ENCODE peak calls at places on chromosomes 3 and 15, in eight cellular contexts. One of them, this sample, is unnamed.
A peak's percentile ranks its signal among the peaks of the same experiment; 100 is the strongest.

GRCh38 chr3:73115806-73116205 is 54.3 kb downstream of the EBLN2 start:
- DNase-seq in dorsolateral prefrontal cortex: no peak
- DNase-seq in psoas muscle: peak; percentile 30
- DNase-seq in neural progenitor cell: no peak
- DNase-seq in AG09309: no peak
- DNase-seq in fibroblast of pulmonary artery: no peak
- DNase-seq in colonic mucosa: no peak
- DNase-seq in left ventricle myocardium inferior: no peak
- DNase-seq in this sample: no peak

GRCh38 chr3:29280675-29281264 is at the start of gene RBMS3:
- DNase-seq in fibroblast of pulmonary artery: peak; percentile 98
- DNase-seq in neural progenitor cell: peak; percentile 83
- DNase-seq in dorsolateral prefrontal cortex: peak; percentile 48
- DNase-seq in psoas muscle: peak; percentile 92
- DNase-seq in AG09309: peak; percentile 91
- DNase-seq in left ventricle myocardium inferior: peak; percentile 86
- DNase-seq in colonic mucosa: peak; percentile 72
- DNase-seq in this sample: peak; percentile 89

GRCh38 chr3:71815676-71816075 is 30.7 kb upstream of the PROK2 start:
- DNase-seq in fibroblast of pulmonary artery: no peak
- DNase-seq in colonic mucosa: no peak
- DNase-seq in psoas muscle: no peak
- DNase-seq in AG09309: no peak
- DNase-seq in neural progenitor cell: peak; percentile 35
- DNase-seq in left ventricle myocardium inferior: no peak
- DNase-seq in dorsolateral prefrontal cortex: no peak
- DNase-seq in this sample: no peak

GRCh38 chr3:62367735-62368704 is 5.3 kb downstream of the FEZF2 start:
- DNase-seq in fibroblast of pulmonary artery: no peak
- DNase-seq in dorsolateral prefrontal cortex: no peak
- DNase-seq in left ventricle myocardium inferior: no peak
- DNase-seq in colonic mucosa: no peak
- DNase-seq in neural progenitor cell: peak; percentile 52
- DNase-seq in psoas muscle: no peak
- DNase-seq in AG09309: no peak
- DNase-seq in this sample: no peak

GRCh38 chr3:176919836-176920760 is 277.2 kb downstream of the TBL1XR1 start:
- DNase-seq in dorsolateral prefrontal cortex: no peak
- DNase-seq in psoas muscle: no peak
- DNase-seq in colonic mucosa: no peak
- DNase-seq in neural progenitor cell: no peak
- DNase-seq in left ventricle myocardium inferior: no peak
- DNase-seq in fibroblast of pulmonary artery: peak; percentile 72
- DNase-seq in AG09309: no peak
- DNase-seq in this sample: peak; percentile 93

GRCh38 chr3:184741259-184741556 is 29.3 kb upstream of the MAGEF1 start:
- DNase-seq in dorsolateral prefrontal cortex: peak; percentile 28
- DNase-seq in neural progenitor cell: no peak
- DNase-seq in fibroblast of pulmonary artery: no peak
- DNase-seq in colonic mucosa: no peak
- DNase-seq in left ventricle myocardium inferior: no peak
- DNase-seq in AG09309: no peak
- DNase-seq in psoas muscle: no peak
- DNase-seq in this sample: peak; percentile 93

GRCh38 chr3:12508316-12508715 is 24.0 kb downstream of the TSEN2 start:
- DNase-seq in psoas muscle: no peak
- DNase-seq in colonic mucosa: no peak
- DNase-seq in fibroblast of pulmonary artery: peak; percentile 97
- DNase-seq in AG09309: peak; percentile 96
- DNase-seq in neural progenitor cell: no peak
- DNase-seq in dorsolateral prefrontal cortex: no peak
- DNase-seq in left ventricle myocardium inferior: no peak
- DNase-seq in this sample: peak; percentile 94

GRCh38 chr3:134898315-134898714 is 103.3 kb downstream of the EPHB1 start:
- DNase-seq in left ventricle myocardium inferior: no peak
- DNase-seq in fibroblast of pulmonary artery: no peak
- DNase-seq in neural progenitor cell: no peak
- DNase-seq in colonic mucosa: no peak
- DNase-seq in psoas muscle: no peak
- DNase-seq in AG09309: no peak
- DNase-seq in dorsolateral prefrontal cortex: no peak
- DNase-seq in this sample: no peak

DNA sequence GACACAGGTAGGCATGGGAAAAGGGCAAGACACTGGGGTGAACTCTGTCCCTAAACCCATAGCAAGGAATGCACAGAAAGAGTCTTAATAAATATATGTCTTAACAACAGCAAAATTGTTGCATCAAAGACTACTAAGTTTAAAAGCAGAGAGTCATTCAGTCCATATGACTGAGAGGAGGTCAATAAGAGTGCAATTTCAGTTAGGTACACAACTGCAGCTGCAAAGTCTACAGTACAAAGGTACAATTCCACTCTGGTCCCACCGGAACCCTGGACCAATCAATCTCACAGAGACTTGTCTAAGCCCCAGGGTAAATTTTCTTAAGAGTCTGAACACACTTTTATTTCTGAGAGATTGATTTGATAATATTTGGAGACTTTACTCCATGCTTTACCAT is 6.9 kb downstream of the CP start:
- DNase-seq in AG09309: no peak
- DNase-seq in left ventricle myocardium inferior: no peak
- DNase-seq in dorsolateral prefrontal cortex: no peak
- DNase-seq in fibroblast of pulmonary artery: no peak
- DNase-seq in neural progenitor cell: no peak
- DNase-seq in psoas muscle: no peak
- DNase-seq in colonic mucosa: peak; percentile 31
- DNase-seq in this sample: no peak
- H3K4me3 ChIP-seq in AG09309: no peak overlapping the region
- H3K4me3 ChIP-seq in left ventricle myocardium inferior: no peak overlapping the region
- H3K4me3 ChIP-seq in dorsolateral prefrontal cortex: no peak overlapping the region
- H3K4me3 ChIP-seq in fibroblast of pulmonary artery: no peak overlapping the region
- H3K4me3 ChIP-seq in neural progenitor cell: no peak overlapping the region
- H3K4me3 ChIP-seq in psoas muscle: no peak overlapping the region
- H3K4me3 ChIP-seq in colonic mucosa: no peak overlapping the region
- H3K4me3 ChIP-seq in this sample: no peak overlapping the region

GRCh38 chr3:87001699-87002098 is 10.8 kb upstream of the VGLL3 start:
- DNase-seq in neural progenitor cell: no peak
- DNase-seq in left ventricle myocardium inferior: no peak
- DNase-seq in dorsolateral prefrontal cortex: no peak
- DNase-seq in fibroblast of pulmonary artery: no peak
- DNase-seq in psoas muscle: no peak
- DNase-seq in colonic mucosa: no peak
- DNase-seq in AG09309: no peak
- DNase-seq in this sample: no peak

GRCh38 chr3:87002346-87002745 is 11.4 kb upstream of the VGLL3 start:
- DNase-seq in dorsolateral prefrontal cortex: no peak
- DNase-seq in left ventricle myocardium inferior: no peak
- DNase-seq in fibroblast of pulmonary artery: no peak
- DNase-seq in colonic mucosa: no peak
- DNase-seq in AG09309: no peak
- DNase-seq in psoas muscle: no peak
- DNase-seq in neural progenitor cell: no peak
- DNase-seq in this sample: no peak

GRCh38 chr3:87006844-87007439 is 16.0 kb upstream of the VGLL3 start:
- DNase-seq in neural progenitor cell: no peak
- DNase-seq in dorsolateral prefrontal cortex: no peak
- DNase-seq in fibroblast of pulmonary artery: peak; percentile 66
- DNase-seq in colonic mucosa: no peak
- DNase-seq in left ventricle myocardium inferior: no peak
- DNase-seq in AG09309: no peak
- DNase-seq in psoas muscle: no peak
- DNase-seq in this sample: peak; percentile 50
- TF ChIP-seq CTCF in neural progenitor cell: peak; percentile 41
- TF ChIP-seq CTCF in dorsolateral prefrontal cortex: peak; percentile 40
- TF ChIP-seq CTCF in fibroblast of pulmonary artery: peak; percentile 69
- TF ChIP-seq CTCF in colonic mucosa: no peak
- TF ChIP-seq CTCF in left ventricle myocardium inferior: peak; percentile 21
- TF ChIP-seq CTCF in AG09309: peak; percentile 63
- TF ChIP-seq CTCF in psoas muscle: no peak
- TF ChIP-seq CTCF in this sample: peak; percentile 56

GRCh38 chr3:33128706-33129105 is 14.9 kb downstream of the CRTAP start:
- DNase-seq in AG09309: no peak
- DNase-seq in neural progenitor cell: peak; percentile 70
- DNase-seq in left ventricle myocardium inferior: no peak
- DNase-seq in colonic mucosa: no peak
- DNase-seq in fibroblast of pulmonary artery: no peak
- DNase-seq in dorsolateral prefrontal cortex: no peak
- DNase-seq in psoas muscle: no peak
- DNase-seq in this sample: no peak

GRCh38 chr3:33134026-33134625 is 20.3 kb downstream of the CRTAP start:
- DNase-seq in AG09309: no peak
- DNase-seq in neural progenitor cell: no peak
- DNase-seq in fibroblast of pulmonary artery: no peak
- DNase-seq in dorsolateral prefrontal cortex: no peak
- DNase-seq in left ventricle myocardium inferior: no peak
- DNase-seq in psoas muscle: no peak
- DNase-seq in colonic mucosa: no peak
- DNase-seq in this sample: peak; percentile 67

GRCh38 chr3:33130144-33130543 is 16.3 kb downstream of the CRTAP start:
- DNase-seq in colonic mucosa: no peak
- DNase-seq in neural progenitor cell: no peak
- DNase-seq in psoas muscle: no peak
- DNase-seq in fibroblast of pulmonary artery: no peak
- DNase-seq in AG09309: no peak
- DNase-seq in left ventricle myocardium inferior: no peak
- DNase-seq in dorsolateral prefrontal cortex: no peak
- DNase-seq in this sample: no peak

GRCh38 chr3:33132019-33132360 is 18.2 kb downstream of the CRTAP start:
- DNase-seq in dorsolateral prefrontal cortex: no peak
- DNase-seq in AG09309: no peak
- DNase-seq in left ventricle myocardium inferior: no peak
- DNase-seq in fibroblast of pulmonary artery: no peak
- DNase-seq in psoas muscle: no peak
- DNase-seq in colonic mucosa: no peak
- DNase-seq in neural progenitor cell: no peak
- DNase-seq in this sample: no peak

DNA sequence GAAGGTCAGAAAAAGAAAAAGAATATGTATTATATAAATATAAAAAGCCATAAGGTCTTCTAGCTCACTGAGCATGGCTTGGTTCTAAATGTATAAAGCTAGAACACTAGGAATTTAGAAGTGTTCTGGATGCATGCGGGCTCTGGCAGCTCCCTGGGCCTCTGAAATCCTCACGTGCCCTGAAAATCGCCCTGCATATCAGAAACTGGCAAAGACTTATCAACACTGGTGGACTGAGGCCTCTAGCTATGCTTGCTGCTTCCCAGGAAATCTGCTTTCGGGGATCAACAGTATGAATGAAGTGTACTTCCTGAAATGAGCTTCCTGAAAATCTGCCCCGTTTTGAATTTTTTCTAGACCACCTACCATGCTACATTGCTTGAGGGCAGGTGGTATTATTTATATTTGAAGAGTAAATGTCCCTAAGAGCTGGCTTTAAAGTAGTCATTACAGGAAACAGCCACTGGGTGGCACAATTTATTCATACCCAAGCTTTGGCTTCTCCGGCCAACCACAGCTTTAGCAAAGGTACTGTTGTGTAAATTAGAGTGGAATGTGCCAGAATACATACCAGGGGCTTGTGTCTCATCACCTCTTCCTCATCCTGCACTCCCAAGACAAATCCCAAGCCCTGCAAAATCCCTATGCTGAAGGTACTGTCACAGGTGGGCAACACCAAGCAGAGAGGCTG is 17.7 kb downstream of the CRTAP start:
- DNase-seq in left ventricle myocardium inferior: no peak
- DNase-seq in psoas muscle: no peak
- DNase-seq in dorsolateral prefrontal cortex: no peak
- DNase-seq in fibroblast of pulmonary artery: peak; percentile 84
- DNase-seq in colonic mucosa: peak; percentile 42
- DNase-seq in neural progenitor cell: peak; percentile 83
- DNase-seq in AG09309: no peak
- DNase-seq in this sample: peak; percentile 81
- H3K4me3 ChIP-seq in left ventricle myocardium inferior: no peak overlapping the region
- H3K4me3 ChIP-seq in psoas muscle: no peak overlapping the region
- H3K4me3 ChIP-seq in dorsolateral prefrontal cortex: no peak overlapping the region
- H3K4me3 ChIP-seq in fibroblast of pulmonary artery: no peak overlapping the region
- H3K4me3 ChIP-seq in colonic mucosa: no peak overlapping the region
- H3K4me3 ChIP-seq in neural progenitor cell: no peak overlapping the region
- H3K4me3 ChIP-seq in AG09309: no peak overlapping the region
- H3K4me3 ChIP-seq in this sample: no peak overlapping the region

DNA sequence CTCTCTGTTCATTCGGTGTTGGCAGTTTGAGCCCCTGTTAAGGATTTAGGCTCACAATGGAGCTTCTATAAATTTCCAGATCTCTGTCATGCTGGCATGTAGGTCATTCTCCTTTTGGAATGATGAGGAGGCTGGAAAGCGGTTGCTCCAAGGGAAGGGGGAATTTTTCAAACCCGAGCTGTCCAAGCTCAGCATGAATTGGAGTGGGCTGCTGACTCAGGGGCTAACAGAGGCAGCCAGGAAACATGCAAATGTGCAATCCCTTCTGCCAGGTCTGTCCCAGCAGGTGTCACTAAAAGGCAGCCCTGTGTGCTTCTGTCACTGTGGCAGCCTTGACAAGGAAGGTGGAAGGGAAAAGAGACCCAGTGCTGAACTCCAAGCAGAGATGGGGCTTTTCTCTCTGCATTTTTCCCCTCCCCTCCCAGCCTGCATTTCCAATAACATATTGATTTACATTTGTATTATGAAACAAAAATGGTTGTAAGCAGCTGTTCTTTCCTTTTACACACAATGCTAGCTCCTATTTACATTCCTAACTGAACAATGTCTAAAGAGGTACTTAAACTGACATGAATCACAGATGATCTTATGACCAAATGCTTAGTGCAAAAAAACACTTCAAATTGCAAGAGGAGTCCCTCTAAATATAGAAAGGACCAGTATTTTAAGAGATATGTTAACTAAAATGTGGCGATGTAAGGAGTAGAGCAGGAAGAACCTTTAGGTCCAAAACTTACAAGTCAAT is 84.4 kb upstream of the ATP10A start:
- DNase-seq in fibroblast of pulmonary artery: no peak
- DNase-seq in AG09309: peak; percentile 29
- DNase-seq in dorsolateral prefrontal cortex: peak; percentile 40
- DNase-seq in psoas muscle: no peak
- DNase-seq in left ventricle myocardium inferior: no peak
- DNase-seq in neural progenitor cell: peak; percentile 70
- DNase-seq in colonic mucosa: no peak
- DNase-seq in this sample: no peak
- TF ChIP-seq CTCF in fibroblast of pulmonary artery: no peak
- TF ChIP-seq CTCF in AG09309: peak; percentile 21
- TF ChIP-seq CTCF in dorsolateral prefrontal cortex: peak; percentile 17
- TF ChIP-seq CTCF in psoas muscle: no peak
- TF ChIP-seq CTCF in left ventricle myocardium inferior: no peak
- TF ChIP-seq CTCF in neural progenitor cell: peak; percentile 50
- TF ChIP-seq CTCF in colonic mucosa: no peak
- TF ChIP-seq CTCF in this sample: no peak

DNA sequence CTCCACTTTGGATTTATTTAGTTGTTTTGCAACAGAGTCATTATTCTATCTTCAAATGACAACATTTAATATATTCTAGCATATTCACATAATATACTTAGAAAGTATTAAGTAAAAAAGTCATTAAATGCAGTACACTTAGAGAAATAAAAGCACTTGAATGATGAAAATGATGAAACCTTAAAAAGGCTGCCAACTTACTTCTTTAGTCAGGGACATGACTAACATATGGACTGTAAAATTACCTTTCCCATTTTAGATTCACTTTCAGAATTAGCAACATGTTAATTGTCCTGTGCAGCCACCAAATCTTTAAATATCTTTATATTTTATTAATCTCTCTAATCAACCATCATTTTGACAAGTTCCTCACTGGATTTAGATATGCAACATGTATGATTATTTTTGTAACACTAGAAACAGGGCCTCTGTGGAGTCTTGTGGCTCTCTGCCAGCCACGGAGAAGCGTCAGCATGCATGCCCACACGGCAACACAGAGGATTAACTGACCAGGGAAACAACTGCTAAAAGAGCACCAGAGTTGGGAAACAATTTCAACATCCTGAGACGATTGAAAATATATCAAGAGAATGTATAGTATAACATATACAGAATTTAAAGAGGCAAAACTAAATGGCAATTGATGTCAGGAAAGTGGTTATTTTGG is 95.7 kb downstream of the ANO10 start:
- DNase-seq in fibroblast of pulmonary artery: peak; percentile 43
- DNase-seq in neural progenitor cell: no peak
- DNase-seq in left ventricle myocardium inferior: no peak
- DNase-seq in psoas muscle: no peak
- DNase-seq in dorsolateral prefrontal cortex: no peak
- DNase-seq in colonic mucosa: no peak
- DNase-seq in AG09309: no peak
- DNase-seq in this sample: peak; percentile 30
- H3K4me3 ChIP-seq in fibroblast of pulmonary artery: no peak overlapping the region
- H3K4me3 ChIP-seq in neural progenitor cell: no peak overlapping the region
- H3K4me3 ChIP-seq in left ventricle myocardium inferior: no peak overlapping the region
- H3K4me3 ChIP-seq in psoas muscle: no peak overlapping the region
- H3K4me3 ChIP-seq in dorsolateral prefrontal cortex: no peak overlapping the region
- H3K4me3 ChIP-seq in colonic mucosa: no peak overlapping the region
- H3K4me3 ChIP-seq in AG09309: no peak overlapping the region
- H3K4me3 ChIP-seq in this sample: no peak overlapping the region

This sample was measured in epithelial cell of esophagus.